ENCODE peak calls at places on chromosomes 3 and 15, in six cellular contexts. R is stomach, Z is esophagus muscularis mucosa, T is GM23338, E is IMR-90, X is brain microvascular endothelial cell. O is an unnamed sample. For H3K27me3 and H3K36me3, the result is how much of the 10 kb centered on the place peaks cover.

GRCh38 chr15:72063186-72063585 is 54.8 kb downstream of the MYO9A start:
- DNase-seq in R (no peak), Z (no peak), T (no peak), E (peak), X (no peak), O (no peak)

GRCh38 chr15:65374831-65375401 is 2.9 kb downstream of the IGDCC3 start:
- DNase-seq in R (no peak), Z (no peak), T (no peak), E (peak), X (no peak), O (no peak)

GRCh38 chr3:37855363-37855970 is 6.2 kb upstream of the CTDSPL start:
- DNase-seq in R (peak), Z (peak), T (peak), E (peak), X (peak), O (peak)

GRCh38 chr3:16013563-16013962 is 160.9 kb upstream of the GALNT15 start:
- DNase-seq in R (no peak), Z (no peak), T (no peak), E (peak), X (peak), O (no peak)

GRCh38 chr15:67068724-67069400 is 3.5 kb downstream of the SMAD3 start:
- DNase-seq in R (no peak), Z (no peak), T (no peak), E (peak), X (no peak), O (no peak)

GRCh38 chr3:35422826-35423601 is 216.3 kb upstream of the ARPP21 start:
- DNase-seq in R (no peak), Z (no peak), T (no peak), E (no peak), X (peak), O (no peak)

GRCh38 chr3:112640864-112641751 is at the start of gene CCDC80:
- DNase-seq in R (no peak), Z (no peak), T (peak), E (peak), X (peak), O (no peak)

GRCh38 chr3:8992199-8992598 is 28.9 kb upstream of the RAD18 start:
- DNase-seq in R (no peak), Z (no peak), T (no peak), E (no peak), X (no peak), O (no peak)

GRCh38 chr3:64022451-64023186 is 675 bp downstream of the PSMD6 start:
- DNase-seq in R (no peak), Z (no peak), T (no peak), E (no peak), X (no peak), O (no peak)

GRCh38 chr3:71857926-71858325 is 73.0 kb upstream of the PROK2 start:
- DNase-seq in R (no peak), Z (no peak), T (no peak), E (no peak), X (no peak), O (no peak)

GRCh38 chr3:188284455-188285212 is 130.7 kb downstream of the LPP start:
- DNase-seq in R (no peak), Z (no peak), T (no peak), E (peak), X (no peak), O (no peak)

GRCh38 chr3:72250725-72251124 is 465.8 kb upstream of the PROK2 start:
- DNase-seq in R (no peak), Z (no peak), T (no peak), E (no peak), X (no peak), O (no peak)

GRCh38 chr3:51275096-51275805 is 109.8 kb upstream of the MANF start:
- DNase-seq in R (no peak), Z (no peak), T (no peak), E (no peak), X (no peak), O (no peak)

GRCh38 chr3:13133011-13133410 is 59.8 kb upstream of the IQSEC1 start:
- DNase-seq in R (no peak), Z (no peak), T (no peak), E (no peak), X (no peak), O (no peak)

GRCh38 chr3:142319094-142319493 is 93.7 kb upstream of the GK5 start:
- DNase-seq in R (no peak), Z (no peak), T (no peak), E (peak), X (peak), O (no peak)

GRCh38 chr15:80480909-80481308 is 76.7 kb downstream of the ARNT2 start:
- DNase-seq in R (no peak), Z (no peak), T (peak), E (peak), X (peak), O (peak)

GRCh38 chr3:127013758-127014535 is 31.0 kb downstream of the PLXNA1 start:
- DNase-seq in R (no peak), Z (no peak), T (no peak), E (no peak), X (no peak), O (no peak)

GRCh38 chr3:125045965-125046364 is 9.8 kb downstream of the HEG1 start:
- DNase-seq in R (no peak), Z (no peak), T (no peak), E (peak), X (peak), O (no peak)

GRCh38 chr3:197507081-197507480 is 48.7 kb downstream of the BDH1 start:
- DNase-seq in R (no peak), Z (no peak), T (no peak), E (no peak), X (no peak), O (no peak)

GRCh38 chr3:114363554-114364202 is 69.8 kb downstream of the TIGIT start:
- DNase-seq in R (no peak), Z (no peak), T (no peak), E (peak), X (peak), O (no peak)

GRCh38 chr3:25292604-25293003 is 135.5 kb upstream of the RARB start:
- DNase-seq in R (no peak), Z (no peak), T (no peak), E (no peak), X (no peak), O (no peak)

GRCh38 chr3:58627580-58627894 is 39.0 kb downstream of the FAM3D start:
- DNase-seq in R (peak), Z (no peak), T (no peak), E (no peak), X (no peak), O (no peak)

GRCh38 chr15:89136818-89137772 is 48.8 kb downstream of the ABHD2 start:
- DNase-seq in R (no peak), Z (no peak), T (no peak), E (peak), X (no peak), O (peak)

GRCh38 chr3:55802816-55803215 is 315.7 kb upstream of the WNT5A start:
- DNase-seq in R (no peak), Z (peak), T (no peak), E (no peak), X (no peak), O (no peak)

GRCh38 chr3:107969994-107970896 is 120.6 kb downstream of the CD47 start:
- DNase-seq in R (no peak), Z (no peak), T (no peak), E (peak), X (peak), O (no peak)

GRCh38 chr3:101862453-101863165 is 13.3 kb downstream of the NFKBIZ start:
- DNase-seq in R (no peak), Z (no peak), T (no peak), E (peak), X (no peak), O (no peak)

GRCh38 chr3:143559291-143559690 is 289.0 kb downstream of the SLC9A9 start:
- DNase-seq in R (no peak), Z (no peak), T (no peak), E (no peak), X (no peak), O (no peak)

GRCh38 chr3:10136426-10137005 is 5.1 kb upstream of the VHL start:
- DNase-seq in R (no peak), Z (no peak), T (no peak), E (no peak), X (no peak), O (no peak)

GRCh38 chr15:52144656-52145055 is 32.1 kb upstream of the BCL2L10 start:
- DNase-seq in R (no peak), Z (no peak), T (no peak), E (peak), X (peak), O (no peak)

GRCh38 chr3:194140520-194141414 is 4.8 kb downstream of the HES1 start:
- DNase-seq in R (peak), Z (no peak), T (peak), E (no peak), X (peak), O (peak)

GRCh38 chr15:89198934-89199333 is 22.4 kb downstream of the RLBP1 start:
- DNase-seq in R (no peak), Z (no peak), T (no peak), E (no peak), X (no peak), O (no peak)

GRCh38 chr15:33188159-33188558 is 6.4 kb downstream of the FMN1 start:
- DNase-seq in R (no peak), Z (no peak), T (no peak), E (no peak), X (no peak), O (no peak)

GRCh38 chr15:45122719-45123118 is 7.0 kb downstream of the DUOXA1 start:
- DNase-seq in R (no peak), Z (no peak), T (no peak), E (no peak), X (no peak), O (no peak)
- H3K27me3 ChIP-seq in R (under half), Z (under half), T (half or more), E (under half), X (under half), O (under half)

GRCh38 chr15:43153269-43153668 is 19.9 kb downstream of the TMEM62 start:
- DNase-seq in R (no peak), Z (no peak), T (no peak), E (no peak), X (no peak), O (no peak)
- H3K36me3 ChIP-seq in R (half or more), Z (under half), T (under half), E (under half), X (under half), O (half or more)

DNA sequence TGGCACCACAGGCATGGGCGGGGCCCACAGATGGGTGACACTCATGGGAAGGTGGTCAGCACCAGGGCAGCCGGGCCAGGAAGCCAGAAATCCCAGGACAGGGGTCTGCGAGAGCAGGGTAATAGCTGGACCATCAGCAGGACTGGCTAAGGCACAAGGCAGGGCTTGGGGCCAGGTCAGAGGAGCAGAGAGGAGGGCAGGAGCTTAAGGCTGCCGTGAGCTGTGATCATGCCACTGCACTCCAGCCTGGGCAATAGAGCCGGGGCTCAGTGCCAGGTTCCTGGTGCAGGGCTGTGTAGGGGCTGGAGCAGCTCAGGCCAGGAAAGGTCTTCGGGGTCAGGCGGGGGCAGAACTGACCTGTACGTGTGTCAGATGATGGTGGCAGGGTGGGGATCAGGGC is 64.2 kb upstream of the LINGO1 start:
- DNase-seq in R (no peak), Z (no peak), T (no peak), E (no peak), X (no peak), O (peak)
- H3K27me3 ChIP-seq in R (under half), Z (under half), T (under half), E (under half), X (under half), O (half or more)

GRCh38 chr3:49362579-49362978 is 4.4 kb upstream of the GPX1 start:
- DNase-seq in R (no peak), Z (no peak), T (no peak), E (peak), X (no peak), O (no peak)
- H3K36me3 ChIP-seq in R (half or more), Z (half or more), T (under half), E (under half), X (half or more), O (half or more)

GRCh38 chr3:195761503-195762248 is 40.9 kb downstream of the MUC20 start:
- DNase-seq in R (no peak), Z (no peak), T (no peak), E (no peak), X (no peak), O (no peak)

GRCh38 chr3:195762249-195762585 is 41.4 kb downstream of the MUC20 start:
- DNase-seq in R (no peak), Z (no peak), T (no peak), E (no peak), X (no peak), O (no peak)

GRCh38 chr3:195762611-195763247 is 42.0 kb downstream of the MUC20 start:
- DNase-seq in R (no peak), Z (no peak), T (no peak), E (no peak), X (no peak), O (no peak)

GRCh38 chr3:195760345-195760983 is 39.7 kb downstream of the MUC20 start:
- DNase-seq in R (no peak), Z (no peak), T (no peak), E (no peak), X (no peak), O (no peak)

GRCh38 chr3:195761031-195761430 is 40.3 kb downstream of the MUC20 start:
- DNase-seq in R (no peak), Z (no peak), T (no peak), E (no peak), X (no peak), O (no peak)
- H3K27me3 ChIP-seq in R (under half), Z (under half), T (under half), E (half or more), X (under half), O (under half)

DNA sequence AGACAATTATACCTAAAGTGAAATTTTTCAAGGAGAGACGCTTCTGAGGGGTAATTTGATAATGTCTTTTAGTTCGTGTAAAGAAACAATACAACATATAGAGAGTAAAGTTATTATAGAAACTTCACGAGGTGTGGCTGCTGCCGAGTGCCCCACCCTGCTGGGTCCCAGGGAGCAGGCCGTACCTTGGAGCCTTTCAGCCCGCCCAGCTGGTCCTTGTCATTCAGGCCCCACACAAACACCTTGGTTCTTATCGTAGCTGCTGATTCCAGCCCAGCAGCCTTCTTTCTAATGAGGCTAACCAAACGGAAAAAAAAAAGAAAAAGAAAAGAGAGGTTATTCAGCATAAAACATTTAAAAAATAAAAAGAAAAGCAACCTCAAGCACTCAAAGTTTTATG is 83.1 kb upstream of the OCA2 start:
- DNase-seq in R (no peak), Z (no peak), T (no peak), E (no peak), X (no peak), O (no peak)
- H3K36me3 ChIP-seq in R (half or more), Z (under half), T (under half), E (under half), X (under half), O (half or more)

GRCh38 chr3:99575683-99576082 is 62.7 kb upstream of the COL8A1 start:
- DNase-seq in R (no peak), Z (no peak), T (no peak), E (no peak), X (no peak), O (no peak)

GRCh38 chr3:99579965-99580364 is 58.4 kb upstream of the COL8A1 start:
- DNase-seq in R (no peak), Z (no peak), T (no peak), E (no peak), X (no peak), O (no peak)

GRCh38 chr3:99578339-99578970 is 59.9 kb upstream of the COL8A1 start:
- DNase-seq in R (no peak), Z (no peak), T (no peak), E (peak), X (no peak), O (no peak)

GRCh38 chr3:99579246-99579645 is 59.1 kb upstream of the COL8A1 start:
- DNase-seq in R (no peak), Z (no peak), T (no peak), E (peak), X (peak), O (no peak)

GRCh38 chr3:99577160-99577559 is 61.2 kb upstream of the COL8A1 start:
- DNase-seq in R (no peak), Z (no peak), T (no peak), E (peak), X (no peak), O (no peak)
- H3K27me3 ChIP-seq in R (under half), Z (under half), T (under half), E (under half), X (under half), O (under half)

O was measured in heart left ventricle.